ENCODE peak calls at places on chromosome 1, in four cellular contexts. V, S, J and Z are unnamed samples.

GRCh38 chr1:185996211-185996610 is 262.0 kb downstream of the HMCN1 start:
- DNase-seq in V (peak; percentile 16), S (no peak), J (peak; percentile 67), Z (no peak)

GRCh38 chr1:207909687-207910086 is 1.2 kb downstream of the CD34 start:
- DNase-seq in V (no peak), S (no peak), J (no peak), Z (no peak)

GRCh38 chr1:1996207-1996651 is 7.4 kb downstream of the CFAP74 start:
- DNase-seq in V (no peak), S (no peak), J (peak; percentile 60), Z (no peak)

GRCh38 chr1:196723325-196724185 is 51.1 kb upstream of the CFHR3 start:
- DNase-seq in V (no peak), S (peak; percentile 59), J (no peak), Z (peak; percentile 33)

GRCh38 chr1:156421062-156421938 is 52.3 kb downstream of the RHBG start:
- DNase-seq in V (peak; percentile 69), S (peak; percentile 77), J (peak; percentile 66), Z (peak; percentile 35)

GRCh38 chr1:64100791-64101190 is 102.6 kb upstream of the UBE2U start:
- DNase-seq in V (no peak), S (no peak), J (no peak), Z (no peak)

GRCh38 chr1:189706594-189706993 is 771.1 kb downstream of the BRINP3 start:
- DNase-seq in V (no peak), S (no peak), J (no peak), Z (no peak)

GRCh38 chr1:3956527-3957170 is 56.6 kb upstream of the C1orf174 start:
- DNase-seq in V (no peak), S (no peak), J (no peak), Z (no peak)

GRCh38 chr1:41357451-41358151 is 3.6 kb upstream of the FOXO6 start:
- DNase-seq in V (peak; percentile 56), S (no peak), J (no peak), Z (no peak)

DNA sequence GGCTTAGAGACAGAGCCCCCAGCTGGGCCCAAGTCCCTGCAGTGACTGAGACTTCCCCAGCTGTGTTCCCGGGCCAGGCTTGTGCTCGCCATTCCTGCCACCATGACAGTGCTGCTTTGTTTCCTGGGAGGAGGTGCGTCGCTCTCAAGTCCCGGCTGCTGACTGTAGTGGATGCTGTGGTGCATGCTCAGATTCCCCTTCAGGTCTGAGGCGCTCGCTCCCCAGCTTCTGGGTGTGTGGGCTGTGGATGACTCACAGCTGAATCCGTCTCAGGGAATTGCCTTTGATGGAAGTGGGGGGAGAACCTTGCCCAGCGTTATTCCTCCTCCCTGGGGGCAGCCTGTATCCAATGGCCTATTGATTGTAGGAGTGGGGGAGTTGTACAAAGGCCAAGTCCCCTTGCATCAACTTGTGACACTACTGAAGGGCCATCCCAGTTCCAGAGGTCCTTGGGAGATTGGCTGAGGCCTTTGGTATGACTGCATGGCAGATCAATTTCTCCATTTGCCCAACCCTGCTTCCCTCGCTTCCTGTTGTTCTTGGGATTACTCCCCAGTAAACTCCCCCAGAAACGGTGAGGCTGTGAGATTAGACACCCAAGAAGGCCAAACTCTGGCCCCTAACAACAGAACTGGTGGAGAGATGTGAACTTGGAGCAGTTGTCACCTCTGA is 17.8 kb upstream of the POU3F1 start:
- DNase-seq in V (no peak), S (no peak), J (peak; percentile 60), Z (no peak)
- TF ChIP-seq CTCF in V (no peak), S (no peak), J (no peak), Z (no peak)

GRCh38 chr1:119139857-119140176 is 636 bp downstream of the WARS2 start:
- DNase-seq in V (no peak), S (no peak), J (no peak), Z (no peak)

GRCh38 chr1:119140177-119141019 is at the start of gene WARS2:
- DNase-seq in V (peak; percentile 92), S (peak; percentile 89), J (peak; percentile 99), Z (peak; percentile 91)

GRCh38 chr1:119139393-119139792 is 1.1 kb downstream of the WARS2 start:
- DNase-seq in V (no peak), S (no peak), J (no peak), Z (no peak)

GRCh38 chr1:119141660-119142059 is 1.2 kb upstream of the WARS2 start:
- DNase-seq in V (no peak), S (no peak), J (no peak), Z (no peak)

DNA sequence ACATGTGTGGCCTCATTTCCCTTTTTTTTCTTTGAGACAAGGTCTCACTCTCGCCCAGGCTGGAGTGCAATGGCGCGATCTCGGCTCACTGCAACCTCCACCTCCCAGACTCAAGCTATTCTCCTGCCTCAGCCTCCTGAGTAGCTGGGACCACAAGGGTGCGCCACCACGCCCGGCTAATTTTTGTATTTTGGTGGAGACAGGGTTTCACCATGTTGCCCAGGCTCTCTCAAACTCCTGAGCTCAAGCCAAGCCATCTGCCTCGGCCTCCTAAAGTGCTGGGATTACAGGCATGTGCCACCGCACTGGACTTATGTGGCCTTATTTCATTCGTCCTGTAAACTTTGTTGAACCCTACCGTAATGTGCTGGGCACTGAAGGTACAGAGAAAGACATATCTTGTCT is 569 bp upstream of the WARS2 start:
- DNase-seq in V (peak; percentile 26), S (peak; percentile 35), J (peak; percentile 32), Z (no peak)
- TF ChIP-seq CTCF in V (no peak), S (peak; percentile 15), J (peak; percentile 32), Z (peak; percentile 23)

GRCh38 chr1:52056110-52056936 is at the start of gene BTF3L4:
- DNase-seq in V (peak; percentile 93), S (peak; percentile 90), J (peak; percentile 92), Z (peak; percentile 89)
- TF ChIP-seq CTCF in V (no peak), S (no peak), J (no peak), Z (peak; percentile 32)

DNA sequence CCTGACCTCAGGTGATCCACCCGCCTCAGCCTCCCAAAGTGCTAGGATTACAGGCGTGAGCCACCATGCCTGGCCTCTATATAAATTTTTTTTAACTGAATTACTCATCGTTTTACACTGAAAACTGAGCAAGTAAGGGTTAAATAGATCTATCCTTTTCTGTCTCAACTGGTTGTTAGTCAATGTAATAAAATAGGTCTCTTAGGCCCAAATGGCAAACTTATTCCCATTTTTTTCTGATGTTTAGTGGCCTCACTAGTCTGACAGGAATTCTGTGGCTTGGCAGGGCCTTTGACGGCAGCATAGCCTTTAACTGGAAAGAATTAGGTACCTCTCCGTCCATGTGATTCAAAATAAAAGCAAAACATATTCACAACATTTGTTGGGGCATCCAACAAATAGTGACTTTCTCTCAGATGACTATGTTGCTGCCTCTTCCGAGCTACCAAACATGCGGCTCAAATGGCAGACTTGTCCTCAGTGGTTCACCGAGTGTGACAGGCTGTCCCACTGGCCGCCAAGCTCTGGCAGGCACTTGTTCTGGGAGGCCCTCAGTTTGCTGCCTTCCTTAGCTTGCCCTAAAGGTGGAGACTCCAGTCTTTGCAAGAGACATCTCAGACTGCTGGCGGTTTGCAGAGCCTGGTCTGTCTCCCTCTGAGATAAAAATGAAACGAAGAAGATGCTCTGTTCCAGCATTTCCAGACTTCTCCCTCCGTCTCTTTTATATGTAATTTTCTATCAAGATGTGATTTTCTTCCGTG is 17.4 kb downstream of the ATP1A4 start:
- DNase-seq in V (no peak), S (no peak), J (no peak), Z (no peak)
- TF ChIP-seq CTCF in V (no peak), S (no peak), J (no peak), Z (no peak)

GRCh38 chr1:25469177-25469576 is 38.5 kb downstream of the MACO1 start:
- DNase-seq in V (no peak), S (no peak), J (peak; percentile 55), Z (no peak)
- TF ChIP-seq CTCF in V (no peak), S (no peak), J (no peak), Z (no peak)

GRCh38 chr1:15786581-15786980 is 20.9 kb downstream of the UQCRHL start:
- DNase-seq in V (no peak), S (no peak), J (no peak), Z (no peak)

GRCh38 chr1:15788624-15789301 is 18.7 kb downstream of the UQCRHL start:
- DNase-seq in V (no peak), S (no peak), J (peak; percentile 81), Z (no peak)

GRCh38 chr1:15785683-15786082 is 21.8 kb downstream of the UQCRHL start:
- DNase-seq in V (no peak), S (no peak), J (no peak), Z (no peak)
- TF ChIP-seq CTCF in V (no peak), S (no peak), J (no peak), Z (no peak)

GRCh38 chr1:161305872-161306519 is 3.8 kb downstream of the MPZ start:
- DNase-seq in V (peak; percentile 75), S (peak; percentile 71), J (peak; percentile 77), Z (peak; percentile 81)
- TF ChIP-seq CTCF in V (peak; percentile 10), S (no peak), J (peak; percentile 27), Z (peak; percentile 53)

GRCh38 chr1:51000651-51001050 is 30.6 kb downstream of the CDKN2C start:
- DNase-seq in V (no peak), S (no peak), J (no peak), Z (no peak)

GRCh38 chr1:50995651-50996050 is 25.6 kb downstream of the CDKN2C start:
- DNase-seq in V (no peak), S (no peak), J (no peak), Z (no peak)

GRCh38 chr1:50994997-50995396 is 25.0 kb downstream of the CDKN2C start:
- DNase-seq in V (no peak), S (no peak), J (no peak), Z (no peak)

GRCh38 chr1:50996083-50996482 is 26.0 kb downstream of the CDKN2C start:
- DNase-seq in V (no peak), S (no peak), J (no peak), Z (no peak)

GRCh38 chr1:51000160-51000559 is 30.1 kb downstream of the CDKN2C start:
- DNase-seq in V (no peak), S (no peak), J (no peak), Z (no peak)
- TF ChIP-seq CTCF in V (no peak), S (no peak), J (no peak), Z (no peak)

GRCh38 chr1:235075955-235076308 is 52.7 kb downstream of the TOMM20 start:
- DNase-seq in V (no peak), S (no peak), J (no peak), Z (no peak)
- TF ChIP-seq CTCF in V (no peak), S (no peak), J (peak; percentile 17), Z (no peak)